ENCODE peak calls at places on chromosome 18, in ten cellular contexts. X is fibroblast of mammary gland; W is stromal cell of bone marrow; O is putamen; I is stimulated activated naive CD8-positive, alpha-beta T cell treated with anti-CD3 and anti-CD28 coated beads, Interleukin-15, amount 100 ng/mL, for 72 hours; L is DND-41; Y is stimulated activated CD4-positive, alpha-beta T cell treated with anti-CD3 and anti-CD28 coated beads, Interleukin-12 subunit alpha, Interleukin-12 subunit beta, amount 100 ng/mL, for 4 hours; D is CD4-positive, alpha-beta T cell; U is germinal center; Q is GM23248. R is an unnamed sample.

GRCh38 chr18:26017929-26018328 is 72.5 kb downstream of the SS18 start:
- DNase-seq in X (no peak), W (no peak), O (no peak), I (no peak), L (no peak), Y (no peak), D (no peak), U (no peak), Q (peak; percentile 12), R (peak; percentile 20)

GRCh38 chr18:79947881-79948610 is 3.4 kb downstream of the SLC66A2 start:
- DNase-seq in X (no peak), W (no peak), O (no peak), I (no peak), L (no peak), Y (no peak), D (no peak), U (no peak), Q (no peak), R (no peak)

GRCh38 chr18:47710451-47710850 is 220.0 kb downstream of the SMAD2 start:
- DNase-seq in X (no peak), W (no peak), O (no peak), I (no peak), L (no peak), Y (no peak), D (no peak), U (no peak), Q (no peak), R (no peak)

GRCh38 chr18:76970749-76971148 is 148.4 kb downstream of the ZNF236 start:
- DNase-seq in X (no peak), W (no peak), O (no peak), I (no peak), L (no peak), Y (no peak), D (no peak), U (no peak), Q (no peak), R (no peak)

GRCh38 chr18:48801728-48802542 is 148.8 kb downstream of the SMAD7 start:
- DNase-seq in X (no peak), W (no peak), O (no peak), I (no peak), L (no peak), Y (no peak), D (no peak), U (no peak), Q (no peak), R (no peak)

GRCh38 chr18:27839141-27839540 is 337.8 kb downstream of the CDH2 start:
- DNase-seq in X (peak; percentile 29), W (no peak), O (no peak), I (no peak), L (no peak), Y (no peak), D (no peak), U (no peak), Q (peak; percentile 76), R (no peak)

GRCh38 chr18:9861933-9862332 is 23.8 kb upstream of the TXNDC2 start:
- DNase-seq in X (no peak), W (no peak), O (no peak), I (peak; percentile 31), L (no peak), Y (no peak), D (no peak), U (no peak), Q (no peak), R (no peak)

GRCh38 chr18:22167471-22168151 is 1.8 kb upstream of the GATA6 start:
- DNase-seq in X (no peak), W (no peak), O (no peak), I (no peak), L (no peak), Y (no peak), D (no peak), U (no peak), Q (peak; percentile 46), R (no peak)

GRCh38 chr18:12318857-12319256 is 10.8 kb downstream of the TUBB6 start:
- DNase-seq in X (no peak), W (no peak), O (no peak), I (no peak), L (no peak), Y (no peak), D (no peak), U (no peak), Q (no peak), R (no peak)

GRCh38 chr18:5543036-5543671 is 643 bp downstream of the EPB41L3 start:
- DNase-seq in X (no peak), W (no peak), O (no peak), I (no peak), L (no peak), Y (no peak), D (no peak), U (no peak), Q (peak; percentile 48), R (no peak)

GRCh38 chr18:75211721-75212625 is 1.4 kb downstream of the TSHZ1 start:
- DNase-seq in X (no peak), W (no peak), O (no peak), I (peak; percentile 28), L (peak; percentile 54), Y (peak; percentile 31), D (no peak), U (peak; percentile 32), Q (peak; percentile 54), R (no peak)

GRCh38 chr18:3540805-3541548 is 91.0 kb downstream of the TGIF1 start:
- DNase-seq in X (no peak), W (no peak), O (no peak), I (no peak), L (no peak), Y (no peak), D (no peak), U (no peak), Q (no peak), R (no peak)

GRCh38 chr18:55283309-55283708 is 304.7 kb downstream of the TCF4 start:
- DNase-seq in X (no peak), W (no peak), O (no peak), I (no peak), L (no peak), Y (no peak), D (no peak), U (no peak), Q (no peak), R (no peak)

GRCh38 chr18:2589345-2590060 is 18.1 kb downstream of the NDC80 start:
- DNase-seq in X (peak; percentile 23), W (peak; percentile 14), O (no peak), I (no peak), L (no peak), Y (no peak), D (no peak), U (no peak), Q (no peak), R (no peak)

GRCh38 chr18:2881088-2881487 is 34.3 kb downstream of the EMILIN2 start:
- DNase-seq in X (peak; percentile 35), W (no peak), O (no peak), I (no peak), L (no peak), Y (no peak), D (no peak), U (no peak), Q (peak; percentile 74), R (no peak)

GRCh38 chr18:27540126-27540525 is 355.0 kb upstream of the CHST9 start:
- DNase-seq in X (no peak), W (no peak), O (no peak), I (no peak), L (no peak), Y (no peak), D (no peak), U (no peak), Q (no peak), R (no peak)

GRCh38 chr18:13538630-13539029 is 187.7 kb downstream of the FAM210A start:
- DNase-seq in X (no peak), W (no peak), O (no peak), I (no peak), L (no peak), Y (no peak), D (no peak), U (no peak), Q (no peak), R (no peak)

GRCh38 chr18:74082476-74083070 is 65.1 kb downstream of the FBXO15 start:
- DNase-seq in X (peak; percentile 34), W (peak; percentile 24), O (peak; percentile 63), I (peak; percentile 69), L (peak; percentile 52), Y (peak; percentile 57), D (peak; percentile 75), U (peak; percentile 56), Q (peak; percentile 55), R (peak; percentile 83)

GRCh38 chr18:35201502-35201901 is 39.3 kb upstream of the ZNF397 start:
- DNase-seq in X (no peak), W (no peak), O (no peak), I (no peak), L (no peak), Y (no peak), D (no peak), U (no peak), Q (no peak), R (no peak)